ENCODE peak calls at places on chromosomes 1 and 21, in five cellular contexts. One of them, this sample, is unnamed.

GRCh38 chr1:201042663-201043461 is 19.3 kb upstream of the KIF21B start:
- DNase-seq in amniotic stem cell: peak; percentile 17
- DNase-seq in activated CD4-positive, alpha-beta T cell treated with anti-CD3 and anti-CD28 coated beads, Interleukin-2, amount 10 ng/mL, durations not matched to agents 7 days and 5 days: peak; percentile 79
- DNase-seq in anterior cingulate cortex: peak; percentile 81
- DNase-seq in stimulated activated CD8-positive, alpha-beta memory T cell treated with anti-CD3 and anti-CD28 coated beads, Interleukin-2, amount 100 ng/mL, for 1 hour: peak; percentile 33
- DNase-seq in this sample: peak; percentile 73

GRCh38 chr1:150928286-150928685 is 2.1 kb downstream of the SETDB1 start:
- DNase-seq in amniotic stem cell: no peak
- DNase-seq in activated CD4-positive, alpha-beta T cell treated with anti-CD3 and anti-CD28 coated beads, Interleukin-2, amount 10 ng/mL, durations not matched to agents 7 days and 5 days: no peak
- DNase-seq in anterior cingulate cortex: no peak
- DNase-seq in stimulated activated CD8-positive, alpha-beta memory T cell treated with anti-CD3 and anti-CD28 coated beads, Interleukin-2, amount 100 ng/mL, for 1 hour: no peak
- DNase-seq in this sample: no peak

GRCh38 chr1:164588388-164589341 is 29.7 kb downstream of the PBX1 start:
- DNase-seq in amniotic stem cell: no peak
- DNase-seq in activated CD4-positive, alpha-beta T cell treated with anti-CD3 and anti-CD28 coated beads, Interleukin-2, amount 10 ng/mL, durations not matched to agents 7 days and 5 days: no peak
- DNase-seq in anterior cingulate cortex: peak; percentile 76
- DNase-seq in stimulated activated CD8-positive, alpha-beta memory T cell treated with anti-CD3 and anti-CD28 coated beads, Interleukin-2, amount 100 ng/mL, for 1 hour: no peak
- DNase-seq in this sample: peak; percentile 77

GRCh38 chr21:37459575-37459974 is 93.0 kb downstream of the DYRK1A start:
- DNase-seq in amniotic stem cell: peak; percentile 44
- DNase-seq in activated CD4-positive, alpha-beta T cell treated with anti-CD3 and anti-CD28 coated beads, Interleukin-2, amount 10 ng/mL, durations not matched to agents 7 days and 5 days: no peak
- DNase-seq in anterior cingulate cortex: no peak
- DNase-seq in stimulated activated CD8-positive, alpha-beta memory T cell treated with anti-CD3 and anti-CD28 coated beads, Interleukin-2, amount 100 ng/mL, for 1 hour: no peak
- DNase-seq in this sample: no peak

GRCh38 chr1:35447278-35447677 is 109.9 kb downstream of the KIAA0319L start:
- DNase-seq in amniotic stem cell: no peak
- DNase-seq in activated CD4-positive, alpha-beta T cell treated with anti-CD3 and anti-CD28 coated beads, Interleukin-2, amount 10 ng/mL, durations not matched to agents 7 days and 5 days: no peak
- DNase-seq in anterior cingulate cortex: no peak
- DNase-seq in stimulated activated CD8-positive, alpha-beta memory T cell treated with anti-CD3 and anti-CD28 coated beads, Interleukin-2, amount 100 ng/mL, for 1 hour: no peak
- DNase-seq in this sample: no peak

GRCh38 chr1:171966426-171967220 is 125.3 kb downstream of the DNM3 start:
- DNase-seq in amniotic stem cell: no peak
- DNase-seq in activated CD4-positive, alpha-beta T cell treated with anti-CD3 and anti-CD28 coated beads, Interleukin-2, amount 10 ng/mL, durations not matched to agents 7 days and 5 days: no peak
- DNase-seq in anterior cingulate cortex: no peak
- DNase-seq in stimulated activated CD8-positive, alpha-beta memory T cell treated with anti-CD3 and anti-CD28 coated beads, Interleukin-2, amount 100 ng/mL, for 1 hour: no peak
- DNase-seq in this sample: peak; percentile 65

GRCh38 chr1:18661404-18662285 is 31.0 kb downstream of the PAX7 start:
- DNase-seq in amniotic stem cell: no peak
- DNase-seq in activated CD4-positive, alpha-beta T cell treated with anti-CD3 and anti-CD28 coated beads, Interleukin-2, amount 10 ng/mL, durations not matched to agents 7 days and 5 days: no peak
- DNase-seq in anterior cingulate cortex: no peak
- DNase-seq in stimulated activated CD8-positive, alpha-beta memory T cell treated with anti-CD3 and anti-CD28 coated beads, Interleukin-2, amount 100 ng/mL, for 1 hour: no peak
- DNase-seq in this sample: no peak

GRCh38 chr1:9996624-9997582 is at the start of gene RBP7:
- DNase-seq in amniotic stem cell: no peak
- DNase-seq in activated CD4-positive, alpha-beta T cell treated with anti-CD3 and anti-CD28 coated beads, Interleukin-2, amount 10 ng/mL, durations not matched to agents 7 days and 5 days: no peak
- DNase-seq in anterior cingulate cortex: no peak
- DNase-seq in stimulated activated CD8-positive, alpha-beta memory T cell treated with anti-CD3 and anti-CD28 coated beads, Interleukin-2, amount 100 ng/mL, for 1 hour: no peak
- DNase-seq in this sample: no peak

GRCh38 chr1:169804941-169805340 is 10.2 kb upstream of the METTL18 start:
- DNase-seq in amniotic stem cell: no peak
- DNase-seq in activated CD4-positive, alpha-beta T cell treated with anti-CD3 and anti-CD28 coated beads, Interleukin-2, amount 10 ng/mL, durations not matched to agents 7 days and 5 days: no peak
- DNase-seq in anterior cingulate cortex: no peak
- DNase-seq in stimulated activated CD8-positive, alpha-beta memory T cell treated with anti-CD3 and anti-CD28 coated beads, Interleukin-2, amount 100 ng/mL, for 1 hour: no peak
- DNase-seq in this sample: no peak

GRCh38 chr1:10635385-10635896 is 160.7 kb downstream of the PEX14 start:
- DNase-seq in amniotic stem cell: no peak
- DNase-seq in activated CD4-positive, alpha-beta T cell treated with anti-CD3 and anti-CD28 coated beads, Interleukin-2, amount 10 ng/mL, durations not matched to agents 7 days and 5 days: no peak
- DNase-seq in anterior cingulate cortex: no peak
- DNase-seq in stimulated activated CD8-positive, alpha-beta memory T cell treated with anti-CD3 and anti-CD28 coated beads, Interleukin-2, amount 100 ng/mL, for 1 hour: no peak
- DNase-seq in this sample: no peak

GRCh38 chr1:34113887-34114286 is 51.1 kb downstream of the CSMD2 start:
- DNase-seq in amniotic stem cell: no peak
- DNase-seq in activated CD4-positive, alpha-beta T cell treated with anti-CD3 and anti-CD28 coated beads, Interleukin-2, amount 10 ng/mL, durations not matched to agents 7 days and 5 days: no peak
- DNase-seq in anterior cingulate cortex: peak; percentile 16
- DNase-seq in stimulated activated CD8-positive, alpha-beta memory T cell treated with anti-CD3 and anti-CD28 coated beads, Interleukin-2, amount 100 ng/mL, for 1 hour: no peak
- DNase-seq in this sample: no peak